ENCODE peak calls at places on chromosomes 5 and 9, in five cellular contexts. One of them, this sample, is unnamed.

GRCh38 chr5:22649076-22649475 is 204.1 kb downstream of the CDH12 start:
- DNase-seq in kidney: no peak
- DNase-seq in BJ: no peak
- DNase-seq in type B pancreatic cell: no peak
- DNase-seq in Peyer's patch: no peak
- DNase-seq in this sample: no peak

GRCh38 chr5:89073045-89073444 is 190.1 kb upstream of the MEF2C start:
- DNase-seq in BJ: no peak
- DNase-seq in Peyer's patch: no peak
- DNase-seq in type B pancreatic cell: no peak
- DNase-seq in kidney: no peak
- DNase-seq in this sample: no peak

GRCh38 chr5:74738406-74738805 is 28.5 kb downstream of the GFM2 start:
- DNase-seq in type B pancreatic cell: no peak
- DNase-seq in BJ: no peak
- DNase-seq in kidney: no peak
- DNase-seq in Peyer's patch: no peak
- DNase-seq in this sample: no peak

GRCh38 chr9:130331573-130331972 is 66.0 kb downstream of the HMCN2 start:
- DNase-seq in type B pancreatic cell: no peak
- DNase-seq in kidney: no peak
- DNase-seq in Peyer's patch: peak
- DNase-seq in BJ: peak
- DNase-seq in this sample: no peak

GRCh38 chr9:113674436-113674835 is 201.7 kb upstream of the ZNF618 start:
- DNase-seq in BJ: no peak
- DNase-seq in kidney: no peak
- DNase-seq in Peyer's patch: no peak
- DNase-seq in type B pancreatic cell: no peak
- DNase-seq in this sample: no peak

GRCh38 chr5:73894860-73895259 is 268.9 kb downstream of the ARHGEF28 start:
- DNase-seq in type B pancreatic cell: no peak
- DNase-seq in kidney: no peak
- DNase-seq in BJ: no peak
- DNase-seq in Peyer's patch: no peak
- DNase-seq in this sample: no peak

GRCh38 chr9:114171500-114171899 is 16.2 kb downstream of the COL27A1 start:
- DNase-seq in BJ: no peak
- DNase-seq in Peyer's patch: no peak
- DNase-seq in type B pancreatic cell: no peak
- DNase-seq in kidney: peak
- DNase-seq in this sample: no peak

GRCh38 chr9:36064448-36065037 is 27.8 kb downstream of the RECK start:
- DNase-seq in type B pancreatic cell: no peak
- DNase-seq in Peyer's patch: no peak
- DNase-seq in BJ: no peak
- DNase-seq in kidney: no peak
- DNase-seq in this sample: no peak

GRCh38 chr9:109349431-109349846 is 28.6 kb upstream of the EPB41L4B start:
- DNase-seq in type B pancreatic cell: no peak
- DNase-seq in Peyer's patch: no peak
- DNase-seq in BJ: peak
- DNase-seq in kidney: no peak
- DNase-seq in this sample: no peak

GRCh38 chr5:157253547-157253946 is 12.4 kb upstream of the CYFIP2 start:
- DNase-seq in type B pancreatic cell: no peak
- DNase-seq in kidney: no peak
- DNase-seq in BJ: peak
- DNase-seq in Peyer's patch: peak
- DNase-seq in this sample: no peak

GRCh38 chr9:973295-973842 is 3.1 kb upstream of the DMRT3 start:
- DNase-seq in Peyer's patch: no peak
- DNase-seq in type B pancreatic cell: no peak
- DNase-seq in kidney: no peak
- DNase-seq in BJ: no peak
- DNase-seq in this sample: no peak

GRCh38 chr5:149845601-149846000 is 99.0 kb downstream of the PDE6A start:
- DNase-seq in kidney: no peak
- DNase-seq in Peyer's patch: no peak
- DNase-seq in BJ: no peak
- DNase-seq in type B pancreatic cell: no peak
- DNase-seq in this sample: no peak

GRCh38 chr9:4890929-4891328 is 94.1 kb upstream of the JAK2 start:
- DNase-seq in type B pancreatic cell: no peak
- DNase-seq in BJ: no peak
- DNase-seq in kidney: no peak
- DNase-seq in Peyer's patch: no peak
- DNase-seq in this sample: no peak

GRCh38 chr5:6365142-6365976 is 13.0 kb downstream of the MED10 start:
- DNase-seq in Peyer's patch: no peak
- DNase-seq in BJ: no peak
- DNase-seq in kidney: no peak
- DNase-seq in type B pancreatic cell: peak
- DNase-seq in this sample: peak

GRCh38 chr5:103086547-103086946 is 33.4 kb downstream of the GIN1 start:
- DNase-seq in type B pancreatic cell: no peak
- DNase-seq in kidney: no peak
- DNase-seq in Peyer's patch: no peak
- DNase-seq in BJ: no peak
- DNase-seq in this sample: no peak

GRCh38 chr5:55232985-55233928 is at the start of gene CCNO:
- DNase-seq in BJ: no peak
- DNase-seq in type B pancreatic cell: peak
- DNase-seq in kidney: peak
- DNase-seq in Peyer's patch: peak
- DNase-seq in this sample: peak

GRCh38 chr9:94697972-94698581 is 28.4 kb upstream of the AOPEP start:
- DNase-seq in BJ: no peak
- DNase-seq in kidney: no peak
- DNase-seq in Peyer's patch: no peak
- DNase-seq in type B pancreatic cell: no peak
- DNase-seq in this sample: no peak

DNA sequence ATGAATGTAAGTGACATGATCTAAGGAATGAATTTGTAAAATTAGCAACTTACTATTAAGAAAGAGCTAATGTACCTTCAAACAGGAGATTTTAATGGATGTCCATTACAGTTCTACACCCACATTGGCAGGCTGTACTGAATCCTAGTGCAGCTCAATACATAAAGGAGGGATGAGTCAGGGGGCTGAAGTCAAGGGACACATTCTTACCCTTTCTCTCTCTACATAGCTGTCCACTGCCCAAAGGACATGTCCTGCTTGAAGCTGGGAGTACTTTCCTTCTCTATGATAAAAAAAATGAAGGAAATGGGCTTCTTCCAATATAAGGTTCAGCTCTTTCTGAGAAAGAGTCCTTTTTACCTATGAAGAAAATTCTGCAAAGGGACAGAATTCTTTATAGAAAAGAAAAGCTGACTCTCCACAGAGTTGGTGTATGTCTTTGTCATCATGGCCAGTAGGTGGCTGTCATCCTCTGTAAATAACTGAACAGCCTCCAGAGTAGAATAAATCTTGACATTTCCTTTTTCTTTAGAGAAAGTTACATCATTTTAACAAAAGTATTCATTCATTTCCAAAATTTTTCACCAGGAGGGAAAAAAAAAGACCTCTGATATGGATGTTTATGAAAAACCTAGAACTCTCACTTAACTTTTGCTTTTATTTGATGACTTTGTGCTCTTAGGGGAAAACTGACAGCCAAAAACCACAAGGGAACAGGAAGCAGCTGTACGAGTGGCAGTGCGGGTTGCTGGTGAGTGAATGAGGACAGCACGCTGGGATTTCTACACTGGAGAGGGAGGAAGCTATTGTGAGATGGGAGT is 13.1 kb upstream of the IFNA14 start:
- DNase-seq in type B pancreatic cell: no peak
- DNase-seq in Peyer's patch: no peak
- DNase-seq in BJ: no peak
- DNase-seq in kidney: peak
- DNase-seq in this sample: no peak
- TF ChIP-seq CTCF in type B pancreatic cell: peak
- TF ChIP-seq CTCF in Peyer's patch: peak
- TF ChIP-seq CTCF in BJ: peak
- TF ChIP-seq CTCF in kidney: peak
- TF ChIP-seq CTCF in this sample: no peak

DNA sequence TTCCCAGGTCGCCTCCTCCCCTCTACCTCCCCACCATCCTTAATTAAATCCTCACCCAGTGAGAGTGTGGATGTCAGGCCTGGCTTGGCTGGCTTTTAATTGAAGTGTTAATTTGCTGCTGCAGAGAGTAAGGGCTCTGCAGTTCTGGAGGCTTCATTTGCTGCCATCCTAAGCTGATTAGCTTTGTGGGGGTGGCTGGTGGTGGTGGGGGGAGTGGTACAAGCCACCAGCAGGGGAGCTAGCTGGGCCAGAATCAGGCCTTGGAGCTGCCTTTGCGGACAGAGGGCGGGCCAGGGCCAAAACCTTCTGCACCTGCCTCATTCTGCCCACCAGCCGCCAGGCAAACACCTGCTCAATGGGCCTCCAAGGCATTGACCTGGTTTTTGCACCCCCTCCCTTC is 26.8 kb upstream of the TIFAB start:
- DNase-seq in BJ: no peak
- DNase-seq in kidney: no peak
- DNase-seq in Peyer's patch: no peak
- DNase-seq in type B pancreatic cell: no peak
- DNase-seq in this sample: no peak
- TF ChIP-seq CTCF in BJ: no peak
- TF ChIP-seq CTCF in kidney: no peak
- TF ChIP-seq CTCF in Peyer's patch: no peak
- TF ChIP-seq CTCF in type B pancreatic cell: no peak
- TF ChIP-seq CTCF in this sample: no peak

GRCh38 chr9:132997591-132997990 is 19.1 kb downstream of the GFI1B start:
- DNase-seq in type B pancreatic cell: no peak
- DNase-seq in Peyer's patch: no peak
- DNase-seq in kidney: no peak
- DNase-seq in BJ: no peak
- DNase-seq in this sample: no peak
- TF ChIP-seq CTCF in type B pancreatic cell: no peak
- TF ChIP-seq CTCF in Peyer's patch: no peak
- TF ChIP-seq CTCF in kidney: no peak
- TF ChIP-seq CTCF in BJ: no peak
- TF ChIP-seq CTCF in this sample: no peak

GRCh38 chr5:137320056-137321045 is 178.8 kb downstream of the SPOCK1 start:
- DNase-seq in kidney: no peak
- DNase-seq in BJ: no peak
- DNase-seq in type B pancreatic cell: no peak
- DNase-seq in Peyer's patch: no peak
- DNase-seq in this sample: no peak
- TF ChIP-seq CTCF in kidney: peak
- TF ChIP-seq CTCF in BJ: peak
- TF ChIP-seq CTCF in type B pancreatic cell: peak
- TF ChIP-seq CTCF in Peyer's patch: peak
- TF ChIP-seq CTCF in this sample: peak

DNA sequence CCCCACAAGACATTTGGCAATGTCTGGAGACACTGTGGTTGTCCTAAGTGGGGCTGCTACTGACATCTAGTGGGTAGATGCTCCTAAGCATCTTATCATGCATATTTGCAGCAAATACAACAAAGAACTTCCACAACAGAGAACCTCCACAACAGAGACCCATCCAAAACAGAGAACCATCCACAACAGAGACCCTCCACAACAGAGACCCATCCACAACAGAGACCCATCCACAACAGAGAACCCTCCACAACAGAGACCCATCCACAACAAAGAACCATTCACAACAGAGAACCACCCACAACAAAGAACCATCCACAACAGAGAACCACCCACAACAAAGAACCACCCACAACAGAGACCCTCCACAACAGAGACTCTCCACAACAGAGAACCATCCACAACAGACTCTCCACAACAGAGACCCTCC is 32.8 kb downstream of the ARPC5L start:
- DNase-seq in kidney: no peak
- DNase-seq in Peyer's patch: no peak
- DNase-seq in BJ: no peak
- DNase-seq in type B pancreatic cell: no peak
- DNase-seq in this sample: no peak
- TF ChIP-seq CTCF in kidney: no peak
- TF ChIP-seq CTCF in Peyer's patch: peak
- TF ChIP-seq CTCF in BJ: peak
- TF ChIP-seq CTCF in type B pancreatic cell: peak
- TF ChIP-seq CTCF in this sample: no peak

GRCh38 chr5:172055421-172055820 is 49.0 kb upstream of the FBXW11 start:
- DNase-seq in kidney: no peak
- DNase-seq in type B pancreatic cell: no peak
- DNase-seq in Peyer's patch: no peak
- DNase-seq in BJ: no peak
- DNase-seq in this sample: no peak

GRCh38 chr5:172064358-172064757 is 57.9 kb upstream of the FBXW11 start:
- DNase-seq in kidney: no peak
- DNase-seq in type B pancreatic cell: no peak
- DNase-seq in BJ: no peak
- DNase-seq in Peyer's patch: no peak
- DNase-seq in this sample: no peak

GRCh38 chr5:172058088-172058487 is 51.6 kb upstream of the FBXW11 start:
- DNase-seq in type B pancreatic cell: no peak
- DNase-seq in kidney: no peak
- DNase-seq in Peyer's patch: no peak
- DNase-seq in BJ: no peak
- DNase-seq in this sample: no peak

GRCh38 chr5:172055996-172056395 is 49.6 kb upstream of the FBXW11 start:
- DNase-seq in kidney: no peak
- DNase-seq in BJ: no peak
- DNase-seq in Peyer's patch: no peak
- DNase-seq in type B pancreatic cell: no peak
- DNase-seq in this sample: no peak

DNA sequence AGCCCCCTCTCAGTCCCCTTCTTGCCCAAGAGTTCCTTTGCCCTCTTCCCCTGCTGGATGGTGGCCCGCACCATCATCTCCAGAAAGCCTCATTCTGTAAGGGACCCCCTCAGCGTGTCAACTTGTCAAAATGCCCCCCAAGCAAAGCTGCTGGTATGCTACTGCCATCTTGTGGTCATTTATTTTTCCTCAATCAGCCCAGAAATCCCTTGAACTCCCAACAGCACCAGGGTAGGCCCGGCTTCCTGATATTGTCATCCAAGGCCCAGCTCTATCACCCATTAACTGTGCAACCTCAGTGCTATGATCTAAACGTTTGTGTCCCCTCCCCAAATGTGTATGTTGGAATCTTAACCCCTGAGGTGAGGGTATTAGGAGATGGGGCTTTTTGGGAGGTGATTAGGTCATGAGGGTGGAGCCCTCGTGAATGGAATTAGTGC is 53.2 kb upstream of the FBXW11 start:
- DNase-seq in Peyer's patch: no peak
- DNase-seq in type B pancreatic cell: no peak
- DNase-seq in BJ: no peak
- DNase-seq in kidney: no peak
- DNase-seq in this sample: no peak
- TF ChIP-seq CTCF in Peyer's patch: peak
- TF ChIP-seq CTCF in type B pancreatic cell: peak
- TF ChIP-seq CTCF in BJ: peak
- TF ChIP-seq CTCF in kidney: peak
- TF ChIP-seq CTCF in this sample: peak